ENCODE peak calls at places on chromosomes 5 and 9, in five cellular contexts. D, S, L, N and R are unnamed samples.

GRCh38 chr9:34403554-34404380 is 27.1 kb upstream of the MYORG start:
- DNase-seq in D (peak), S (peak), L (peak), N (peak), R (peak)

GRCh38 chr5:140557136-140557805 is at the start of gene SRA1:
- DNase-seq in D (peak), S (peak), L (peak), N (peak), R (peak)

GRCh38 chr5:35458824-35459207 is 158.8 kb upstream of the SPEF2 start:
- DNase-seq in D (peak), S (no peak), L (no peak), N (peak), R (no peak)

GRCh38 chr5:98927988-98928801 is 612 bp downstream of the CHD1 start:
- DNase-seq in D (peak), S (peak), L (peak), N (peak), R (no peak)

GRCh38 chr5:78587081-78587774 is 61.3 kb downstream of the LHFPL2 start:
- DNase-seq in D (no peak), S (no peak), L (no peak), N (no peak), R (no peak)

GRCh38 chr5:54525226-54525625 is 7.7 kb downstream of the SNX18 start:
- DNase-seq in D (no peak), S (no peak), L (no peak), N (no peak), R (no peak)

GRCh38 chr9:133274236-133275104 is 531 bp downstream of the ABO start:
- DNase-seq in D (no peak), S (peak), L (no peak), N (no peak), R (no peak)

GRCh38 chr5:16773990-16774389 is 157.2 kb upstream of the RETREG1 start:
- DNase-seq in D (no peak), S (no peak), L (no peak), N (no peak), R (no peak)

GRCh38 chr5:76790632-76791290 is 28.1 kb upstream of the F2RL1 start:
- DNase-seq in D (peak), S (no peak), L (no peak), N (no peak), R (peak)

GRCh38 chr9:87766697-87767096 is 40.8 kb downstream of the CTSL start:
- DNase-seq in D (no peak), S (peak), L (no peak), N (peak), R (no peak)

GRCh38 chr5:16304846-16305245 is 125.3 kb upstream of the MARCHF11 start:
- DNase-seq in D (no peak), S (no peak), L (no peak), N (no peak), R (no peak)

GRCh38 chr5:108361771-108362170 is 20.1 kb downstream of the FBXL17 start:
- DNase-seq in D (no peak), S (peak), L (no peak), N (no peak), R (no peak)

GRCh38 chr5:132064738-132065331 is 4.4 kb downstream of the IL3 start:
- DNase-seq in D (peak), S (peak), L (peak), N (peak), R (peak)

GRCh38 chr9:35814106-35814840 is 569 bp downstream of the HINT2 start:
- DNase-seq in D (peak), S (peak), L (peak), N (peak), R (no peak)

GRCh38 chr5:164300295-164300694 is 794.9 kb downstream of the MAT2B start:
- DNase-seq in D (no peak), S (no peak), L (no peak), N (no peak), R (no peak)

GRCh38 chr9:83081846-83082245 is 18.9 kb upstream of the RASEF start:
- DNase-seq in D (no peak), S (no peak), L (no peak), N (no peak), R (no peak)

GRCh38 chr5:170479484-170479883 is 24.3 kb upstream of the KCNIP1 start:
- DNase-seq in D (no peak), S (no peak), L (no peak), N (no peak), R (no peak)

GRCh38 chr5:181167814-181168488 is 20.6 kb downstream of the OR2V2 start:
- DNase-seq in D (peak), S (peak), L (no peak), N (no peak), R (no peak)

GRCh38 chr5:80069918-80070318 is 34.8 kb downstream of the THBS4 start:
- DNase-seq in D (no peak), S (peak), L (no peak), N (no peak), R (no peak)

GRCh38 chr5:3599283-3600105 is 3.9 kb downstream of the IRX1 start:
- DNase-seq in D (peak), S (peak), L (no peak), N (no peak), R (no peak)

GRCh38 chr5:6328173-6328572 is 50.2 kb downstream of the MED10 start:
- DNase-seq in D (no peak), S (peak), L (no peak), N (no peak), R (no peak)

GRCh38 chr5:55715519-55716078 is 3.5 kb upstream of the SLC38A9 start:
- DNase-seq in D (no peak), S (no peak), L (no peak), N (no peak), R (no peak)

GRCh38 chr5:27308151-27308550 is 269.8 kb upstream of the CDH9 start:
- DNase-seq in D (no peak), S (no peak), L (no peak), N (no peak), R (no peak)

GRCh38 chr5:36530249-36530648 is 76.2 kb upstream of the SLC1A3 start:
- DNase-seq in D (no peak), S (no peak), L (no peak), N (no peak), R (no peak)

GRCh38 chr9:107759823-107760166 is 270.2 kb upstream of the KLF4 start:
- DNase-seq in D (no peak), S (no peak), L (no peak), N (no peak), R (no peak)

GRCh38 chr5:9851458-9851857 is 221.3 kb upstream of the TAS2R1 start:
- DNase-seq in D (peak), S (no peak), L (no peak), N (no peak), R (no peak)

GRCh38 chr9:96619109-96619435 is 571 bp downstream of the CDC14B start:
- DNase-seq in D (peak), S (no peak), L (no peak), N (no peak), R (no peak)

GRCh38 chr5:170059221-170059620 is 46.5 kb upstream of the FOXI1 start:
- DNase-seq in D (no peak), S (no peak), L (no peak), N (no peak), R (no peak)

GRCh38 chr9:84785766-84786547 is 116.4 kb downstream of the NTRK2 start:
- DNase-seq in D (no peak), S (peak), L (no peak), N (no peak), R (no peak)

GRCh38 chr5:139138109-139138508 is 60.1 kb downstream of the SIL1 start:
- DNase-seq in D (no peak), S (no peak), L (no peak), N (no peak), R (no peak)

GRCh38 chr5:56585466-56585865 is 229.9 kb upstream of the MAP3K1 start:
- DNase-seq in D (no peak), S (no peak), L (no peak), N (peak), R (no peak)

GRCh38 chr9:116198344-116198743 is 44.8 kb downstream of the PAPPA start:
- DNase-seq in D (no peak), S (no peak), L (no peak), N (no peak), R (no peak)

GRCh38 chr5:17096975-17097695 is 120.3 kb upstream of the BASP1 start:
- DNase-seq in D (no peak), S (peak), L (no peak), N (no peak), R (no peak)

GRCh38 chr9:10804486-10804885 is 191.7 kb upstream of the PTPRD start:
- DNase-seq in D (no peak), S (no peak), L (no peak), N (no peak), R (no peak)

GRCh38 chr5:179553006-179553405 is 2.7 kb downstream of the RUFY1 start:
- DNase-seq in D (no peak), S (no peak), L (no peak), N (no peak), R (no peak)

GRCh38 chr5:10703676-10704075 is 57.4 kb downstream of the DAP start:
- DNase-seq in D (no peak), S (no peak), L (peak), N (peak), R (no peak)

GRCh38 chr5:96629774-96630173 is 32.4 kb upstream of the CAST start:
- DNase-seq in D (no peak), S (no peak), L (peak), N (peak), R (peak)

GRCh38 chr5:18745988-18746615 is 1111.8 kb downstream of the TAF11L14 start:
- DNase-seq in D (peak), S (no peak), L (no peak), N (no peak), R (peak)

GRCh38 chr5:147782053-147783028 is at the start of gene JAKMIP2:
- DNase-seq in D (peak), S (peak), L (peak), N (peak), R (no peak)

GRCh38 chr5:151772029-151772867 is 494 bp downstream of the G3BP1 start:
- DNase-seq in D (peak), S (peak), L (no peak), N (peak), R (no peak)
- TF ChIP-seq POLR2AphosphoS5 in D (no peak), S (peak), L (no peak), N (no peak), R (no peak)

GRCh38 chr9:125387861-125388524 is 126.4 kb downstream of the GAPVD1 start:
- DNase-seq in D (no peak), S (no peak), L (no peak), N (no peak), R (no peak)
- H3K27ac ChIP-seq in D (no peak), S (no peak), L (no peak), N (no peak), R (no peak)

DNA sequence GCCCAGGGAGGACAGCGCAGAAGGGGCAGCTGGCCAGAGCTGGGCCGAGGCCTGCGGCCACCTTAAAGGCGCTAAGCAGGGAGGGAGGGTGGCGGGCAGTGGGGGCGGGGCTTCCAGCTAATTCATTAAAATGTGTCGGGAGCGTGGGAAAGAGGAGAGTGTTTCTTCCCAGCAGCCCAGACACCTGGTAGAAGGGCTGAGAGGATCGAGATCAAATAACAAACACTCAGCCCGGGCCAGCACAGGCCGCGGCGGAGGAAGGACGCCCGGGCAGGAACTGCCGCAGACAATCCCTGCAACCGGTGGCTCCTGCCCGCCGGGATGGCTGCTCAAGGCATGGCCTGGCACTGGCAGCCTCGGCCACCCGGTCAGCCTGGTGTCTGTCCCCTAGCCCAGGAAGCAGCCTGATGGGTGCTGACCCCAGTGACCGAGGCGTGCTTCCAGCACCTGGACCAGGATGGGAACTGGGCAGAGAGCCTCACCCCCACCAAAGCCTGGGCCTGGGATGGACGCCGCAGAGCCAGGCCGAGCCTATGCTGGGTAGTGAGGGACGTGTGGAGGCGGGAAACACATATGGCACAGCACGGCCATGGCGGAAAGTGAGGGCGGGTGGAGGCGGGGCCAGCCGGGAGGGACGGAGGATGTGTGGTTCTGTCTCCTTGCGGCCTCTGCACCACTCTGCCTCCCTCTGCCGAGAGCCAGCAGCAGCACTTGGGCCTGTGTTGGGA is 3.2 kb upstream of the NRARP start:
- DNase-seq in D (peak), S (peak), L (no peak), N (peak), R (no peak)
- TF ChIP-seq POLR2AphosphoS5 in D (no peak), S (no peak), L (peak), N (peak), R (peak)

GRCh38 chr9:105354448-105354847 is 93.4 kb upstream of the FSD1L start:
- DNase-seq in D (no peak), S (no peak), L (no peak), N (no peak), R (no peak)
- H3K27ac ChIP-seq in D (no peak), S (no peak), L (no peak), N (no peak), R (no peak)

GRCh38 chr5:31531888-31532710 is at the start of the genes C5orf22 and DROSHA:
- DNase-seq in D (peak), S (peak), L (peak), N (peak), R (peak)
- TF ChIP-seq POLR2AphosphoS5 in D (peak), S (peak), L (peak), N (peak), R (peak)

GRCh38 chr5:171999100-171999499 is 7.3 kb downstream of the FBXW11 start:
- DNase-seq in D (no peak), S (no peak), L (no peak), N (no peak), R (no peak)
- H3K27ac ChIP-seq in D (no peak), S (no peak), L (no peak), N (no peak), R (peak)

DNA sequence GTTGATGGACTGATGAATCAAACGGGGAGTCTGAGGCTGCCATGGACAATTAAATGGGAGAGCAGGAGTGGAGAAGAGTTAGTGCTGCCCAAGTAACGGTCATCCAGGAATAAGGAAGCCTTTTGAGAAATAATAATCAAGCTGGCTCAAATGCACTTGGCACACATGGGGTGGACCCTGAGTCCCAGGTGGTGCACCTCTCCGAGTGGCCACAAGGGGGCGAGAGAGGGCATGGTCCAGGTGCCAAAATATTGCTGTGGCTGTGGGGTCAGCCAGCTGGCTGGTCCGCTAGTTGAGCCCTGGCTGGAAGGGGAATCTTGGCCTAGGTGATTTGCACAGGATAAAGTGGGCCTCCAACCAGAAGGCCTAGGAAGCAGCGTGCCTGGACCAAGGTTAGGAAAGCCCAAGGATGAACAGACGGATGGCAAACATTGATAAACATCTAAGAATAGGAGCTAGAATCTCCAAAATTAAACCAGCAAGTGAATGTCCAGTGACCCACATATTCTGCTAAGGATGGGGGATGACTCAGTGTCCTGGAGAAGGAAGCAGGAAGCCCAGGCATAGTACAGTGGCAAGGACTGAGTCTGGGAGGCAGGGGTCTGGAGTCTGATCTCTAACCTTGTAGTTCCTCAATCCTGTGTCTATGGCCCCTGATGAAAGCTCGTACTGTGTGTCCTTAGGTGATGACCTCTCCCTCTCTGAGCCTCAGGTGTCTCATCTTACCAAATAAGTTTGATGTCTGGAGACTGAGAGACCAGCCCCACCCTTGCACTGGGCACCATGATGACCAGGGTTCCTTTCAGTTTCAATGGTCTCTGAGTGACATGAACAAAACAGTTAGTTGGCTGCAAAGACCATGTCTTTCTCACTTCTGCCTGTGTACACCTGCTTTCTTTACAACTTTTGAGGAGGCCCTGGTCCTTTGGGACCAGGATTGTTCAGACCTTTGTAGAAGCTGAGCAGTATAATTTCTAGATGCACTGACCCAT is 19.2 kb upstream of the SHB start:
- DNase-seq in D (peak), S (peak), L (peak), N (peak), R (peak)
- TF ChIP-seq POLR2AphosphoS5 in D (no peak), S (no peak), L (peak), N (peak), R (no peak)

GRCh38 chr5:172921906-172922305 is 37.3 kb upstream of the RPL26L1 start:
- DNase-seq in D (no peak), S (no peak), L (no peak), N (no peak), R (no peak)

GRCh38 chr5:172923539-172923938 is 35.7 kb upstream of the RPL26L1 start:
- DNase-seq in D (no peak), S (no peak), L (no peak), N (no peak), R (no peak)

GRCh38 chr5:172926796-172927195 is 32.4 kb upstream of the RPL26L1 start:
- DNase-seq in D (no peak), S (no peak), L (no peak), N (no peak), R (no peak)

GRCh38 chr5:172926008-172926523 is 33.2 kb upstream of the RPL26L1 start:
- DNase-seq in D (no peak), S (no peak), L (no peak), N (no peak), R (no peak)

DNA sequence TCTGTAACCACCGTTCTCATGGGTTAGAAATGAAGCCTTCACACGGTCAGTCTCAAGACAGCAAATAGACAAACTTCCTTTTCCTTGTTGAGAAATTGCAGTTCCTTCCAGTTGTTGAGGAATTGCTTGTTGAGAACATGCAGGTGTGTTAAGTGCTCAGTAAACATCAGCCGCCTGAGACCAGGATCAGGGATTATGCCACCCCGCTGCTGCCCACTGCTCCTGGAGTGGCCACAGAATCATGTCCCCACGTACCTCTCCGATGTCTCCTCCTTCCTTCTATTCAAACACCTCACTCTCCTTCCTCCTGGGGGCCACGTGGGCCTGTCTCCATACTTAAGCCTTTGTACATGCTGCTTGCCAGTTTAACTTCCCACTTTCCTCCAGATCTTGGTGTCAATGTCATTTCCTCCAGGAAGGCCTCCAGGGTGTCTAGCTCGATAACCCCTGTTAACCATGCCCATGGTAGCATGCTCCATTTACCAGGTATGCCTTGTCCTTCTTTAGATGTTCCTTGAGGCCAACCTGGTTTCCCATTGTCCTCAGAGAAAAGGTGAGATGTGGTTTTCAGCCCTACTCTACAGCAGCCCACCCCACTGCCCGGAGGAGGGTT is 33.8 kb upstream of the RPL26L1 start:
- DNase-seq in D (no peak), S (no peak), L (no peak), N (no peak), R (no peak)
- H3K27ac ChIP-seq in D (no peak), S (no peak), L (no peak), N (peak), R (no peak)

GRCh38 chr5:173315495-173316352 is 12.5 kb downstream of the STC2 start:
- DNase-seq in D (peak), S (peak), L (peak), N (peak), R (no peak)
- TF ChIP-seq POLR2AphosphoS5 in D (no peak), S (peak), L (peak), N (peak), R (peak)

DNA sequence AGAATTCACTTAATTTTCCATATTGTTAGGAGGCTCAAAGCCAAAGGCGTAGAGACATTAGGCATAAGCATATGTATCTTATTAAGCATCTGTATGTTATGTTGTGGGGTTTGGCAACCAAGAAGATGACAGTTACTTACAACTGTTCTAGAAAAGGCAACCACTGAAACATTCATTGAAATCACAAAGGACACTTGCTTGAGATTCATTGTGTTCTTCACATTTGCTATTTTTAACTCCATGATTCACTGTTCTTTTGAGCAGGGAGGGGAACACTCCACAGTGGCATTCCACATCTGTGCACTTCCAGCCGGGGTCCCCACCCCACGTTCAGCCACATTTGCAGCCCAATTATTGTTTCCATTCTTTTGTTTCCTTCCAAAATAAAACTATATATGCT is 107.1 kb downstream of the PALM2AKAP2 start:
- DNase-seq in D (no peak), S (no peak), L (no peak), N (no peak), R (no peak)
- H3K27ac ChIP-seq in D (no peak), S (no peak), L (no peak), N (no peak), R (no peak)